ENCODE peak calls at places on chromosome 18, in four cellular contexts. D is HepG2, Y is HCT116, J is K562. V is an unnamed sample.

GRCh38 chr18:50203801-50204604 is 9.1 kb upstream of the MYO5B start:
- DNase-seq in J (peak; percentile 9), D (peak; percentile 46), Y (peak; percentile 49), V (no peak)

GRCh38 chr18:21735452-21736015 is 5.1 kb upstream of the MIB1 start:
- DNase-seq in D (peak; percentile 79), J (peak; percentile 58), Y (no peak), V (no peak)

GRCh38 chr18:55003695-55004094 is 44.4 kb upstream of the CCDC68 start:
- DNase-seq in Y (no peak), J (no peak), D (no peak), V (no peak)

GRCh38 chr18:58117685-58118403 is 73.8 kb downstream of the NEDD4L start:
- DNase-seq in Y (peak; percentile 34), J (peak; percentile 68), D (peak; percentile 69), V (peak; percentile 69)

GRCh38 chr18:51051105-51051712 is 21.2 kb downstream of the SMAD4 start:
- DNase-seq in D (peak; percentile 33), J (no peak), Y (peak; percentile 38), V (no peak)

GRCh38 chr18:57051586-57052044 is 95.3 kb upstream of the BOD1L2 start:
- DNase-seq in J (peak; percentile 40), Y (no peak), D (no peak), V (no peak)

GRCh38 chr18:60176271-60176670 is 196.3 kb downstream of the MC4R start:
- DNase-seq in D (no peak), J (no peak), Y (no peak), V (no peak)

GRCh38 chr18:40413160-40413559 is 1541.9 kb upstream of the PIK3C3 start:
- DNase-seq in D (peak; percentile 2), Y (no peak), J (no peak), V (no peak)

GRCh38 chr18:75212626-75213110 is 2.1 kb downstream of the TSHZ1 start:
- DNase-seq in D (peak; percentile 35), J (no peak), Y (no peak), V (no peak)

GRCh38 chr18:23131693-23132319 is 3.5 kb upstream of the CABLES1 start:
- DNase-seq in D (peak; percentile 75), J (peak; percentile 82), Y (peak; percentile 73), V (no peak)

GRCh38 chr18:13185675-13186198 is 32.8 kb upstream of the LDLRAD4 start:
- DNase-seq in D (no peak), Y (no peak), J (no peak), V (no peak)

GRCh38 chr18:57789759-57790158 is 13.4 kb downstream of the ATP8B1 start:
- DNase-seq in D (no peak), Y (no peak), J (no peak), V (no peak)

GRCh38 chr18:56459451-56459777 is 179.0 kb downstream of the TXNL1 start:
- DNase-seq in Y (no peak), J (no peak), D (no peak), V (no peak)

GRCh38 chr18:77086656-77087390 is 45.8 kb downstream of the MBP start:
- DNase-seq in J (no peak), D (no peak), Y (no peak), V (no peak)

GRCh38 chr18:1865869-1866268 is 705.4 kb downstream of the METTL4 start:
- DNase-seq in J (no peak), D (no peak), Y (no peak), V (no peak)
- TF ChIP-seq REST in J (no peak), D (no peak), Y (no peak), V (no peak)

GRCh38 chr18:62769216-62769615 is 53.9 kb downstream of the PHLPP1 start:
- DNase-seq in Y (no peak), J (no peak), D (no peak), V (no peak)

GRCh38 chr18:62767321-62767720 is 52.0 kb downstream of the PHLPP1 start:
- DNase-seq in J (no peak), D (no peak), Y (no peak), V (no peak)

GRCh38 chr18:62771494-62771893 is 56.2 kb downstream of the PHLPP1 start:
- DNase-seq in J (no peak), D (no peak), Y (no peak), V (no peak)

GRCh38 chr18:62766266-62766665 is 50.9 kb downstream of the PHLPP1 start:
- DNase-seq in Y (no peak), J (no peak), D (no peak), V (no peak)

DNA sequence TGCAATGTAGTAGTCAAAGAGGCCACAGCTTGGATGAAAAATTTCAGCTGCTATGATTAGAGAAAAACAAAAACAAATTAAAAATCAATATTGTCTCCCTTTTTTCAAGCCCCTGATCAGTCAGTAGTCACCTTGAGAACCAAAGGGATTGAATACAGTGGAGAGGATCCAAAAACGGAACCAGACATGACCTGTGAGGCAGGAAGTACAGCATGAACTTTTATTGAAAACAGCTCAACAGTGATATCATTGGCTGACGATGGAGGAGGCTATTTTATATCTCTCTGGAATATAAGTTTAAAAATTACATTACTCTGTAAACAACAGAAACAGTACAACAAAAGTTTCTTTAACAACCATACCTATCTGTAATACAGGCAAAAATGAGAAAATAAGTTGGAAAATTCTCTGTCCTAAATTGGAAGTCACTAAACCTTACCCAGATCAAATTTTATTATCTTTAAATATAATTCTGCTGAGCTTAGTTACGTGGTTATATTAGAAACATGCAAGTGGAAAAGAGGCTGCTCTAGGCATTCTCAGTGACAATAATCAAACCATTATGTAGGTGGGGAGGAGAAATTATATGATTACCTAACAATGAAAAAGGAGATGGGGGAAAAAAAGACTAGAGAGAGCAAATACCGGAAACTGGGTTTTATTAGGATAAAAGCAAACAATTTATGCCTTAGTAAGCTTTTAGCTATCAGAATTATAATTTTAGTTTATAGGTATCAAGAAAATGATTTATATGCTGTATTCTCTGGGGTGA is 53.0 kb downstream of the PHLPP1 start:
- DNase-seq in J (no peak), D (no peak), Y (no peak), V (no peak)
- TF ChIP-seq TCF7L2 in J (no peak), D (no peak), Y (no peak), V (no peak)

GRCh38 chr18:48009116-48009825 is 78.8 kb upstream of the SMAD2 start:
- DNase-seq in J (no peak), D (no peak), Y (no peak), V (no peak)
- TF ChIP-seq SIN3A in J (no peak), D (no peak), Y (no peak), V (no peak)

GRCh38 chr18:48589797-48590519 is 51.1 kb downstream of the CTIF start:
- DNase-seq in D (no peak), Y (no peak), J (no peak), V (no peak)
- TF ChIP-seq REST in D (no peak), Y (no peak), J (no peak), V (no peak)

GRCh38 chr18:46903406-46903805 is 13.9 kb downstream of the PIAS2 start:
- DNase-seq in D (no peak), J (no peak), Y (no peak), V (no peak)
- TF ChIP-seq TCF7L2 in D (no peak), J (no peak), Y (no peak), V (no peak)

GRCh38 chr18:30967701-30968100 is 74.8 kb downstream of the DSC3 start:
- DNase-seq in J (no peak), Y (no peak), D (no peak), V (no peak)

GRCh38 chr18:30969670-30970069 is 72.9 kb downstream of the DSC3 start:
- DNase-seq in D (no peak), J (no peak), Y (no peak), V (no peak)

GRCh38 chr18:30970201-30970816 is 72.2 kb downstream of the DSC3 start:
- DNase-seq in J (no peak), Y (peak; percentile 63), D (peak; percentile 31), V (no peak)

GRCh38 chr18:30971338-30971956 is 71.1 kb downstream of the DSC3 start:
- DNase-seq in D (peak; percentile 21), Y (peak; percentile 34), J (peak; percentile 17), V (no peak)
- TF ChIP-seq SIN3A in D (no peak), Y (no peak), J (no peak), V (no peak)

DNA sequence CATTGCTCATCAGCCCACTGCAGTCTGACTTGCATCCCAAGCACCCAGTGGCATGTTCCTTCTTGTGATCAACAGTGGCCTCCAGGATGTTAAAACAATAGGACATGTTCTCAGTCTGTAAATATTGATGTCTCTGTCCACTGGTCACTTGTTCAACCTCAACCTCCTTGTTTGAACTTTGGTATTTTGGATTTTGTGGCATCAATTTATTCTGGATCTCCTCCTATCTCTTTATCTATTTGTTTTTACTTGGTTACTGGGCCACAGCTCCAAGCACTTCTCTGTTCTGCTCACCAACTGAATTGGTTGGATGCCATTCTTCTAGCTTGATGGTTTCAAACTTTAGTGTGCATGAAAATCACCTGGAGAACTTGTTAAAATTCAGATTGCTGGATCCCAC is 1414.8 kb upstream of the CELF4 start:
- DNase-seq in D (no peak), Y (no peak), J (no peak), V (no peak)
- TF ChIP-seq REST in D (no peak), Y (no peak), J (no peak), V (no peak)

DNA sequence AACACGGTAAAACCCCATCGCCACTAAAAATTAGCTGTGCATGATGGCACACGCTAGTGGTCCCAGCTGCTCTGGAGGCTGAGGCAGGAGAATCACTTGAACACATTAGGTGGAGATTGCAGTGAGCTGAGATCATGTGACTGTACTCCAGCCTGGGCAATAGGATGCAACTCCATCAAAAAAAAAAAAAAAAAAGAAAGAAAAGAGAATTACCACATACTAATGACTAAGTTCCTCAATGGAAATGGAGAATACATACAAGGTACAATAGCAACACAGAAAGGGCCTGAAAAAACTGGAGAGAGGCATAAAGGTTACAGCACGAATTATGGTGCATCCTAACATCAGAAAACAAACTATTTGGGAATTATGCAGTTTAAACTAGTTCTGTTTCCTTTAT is 81.3 kb downstream of the CDH2 start:
- DNase-seq in Y (no peak), D (no peak), J (no peak), V (no peak)
- TF ChIP-seq TCF7L2 in Y (no peak), D (no peak), J (no peak), V (no peak)

DNA sequence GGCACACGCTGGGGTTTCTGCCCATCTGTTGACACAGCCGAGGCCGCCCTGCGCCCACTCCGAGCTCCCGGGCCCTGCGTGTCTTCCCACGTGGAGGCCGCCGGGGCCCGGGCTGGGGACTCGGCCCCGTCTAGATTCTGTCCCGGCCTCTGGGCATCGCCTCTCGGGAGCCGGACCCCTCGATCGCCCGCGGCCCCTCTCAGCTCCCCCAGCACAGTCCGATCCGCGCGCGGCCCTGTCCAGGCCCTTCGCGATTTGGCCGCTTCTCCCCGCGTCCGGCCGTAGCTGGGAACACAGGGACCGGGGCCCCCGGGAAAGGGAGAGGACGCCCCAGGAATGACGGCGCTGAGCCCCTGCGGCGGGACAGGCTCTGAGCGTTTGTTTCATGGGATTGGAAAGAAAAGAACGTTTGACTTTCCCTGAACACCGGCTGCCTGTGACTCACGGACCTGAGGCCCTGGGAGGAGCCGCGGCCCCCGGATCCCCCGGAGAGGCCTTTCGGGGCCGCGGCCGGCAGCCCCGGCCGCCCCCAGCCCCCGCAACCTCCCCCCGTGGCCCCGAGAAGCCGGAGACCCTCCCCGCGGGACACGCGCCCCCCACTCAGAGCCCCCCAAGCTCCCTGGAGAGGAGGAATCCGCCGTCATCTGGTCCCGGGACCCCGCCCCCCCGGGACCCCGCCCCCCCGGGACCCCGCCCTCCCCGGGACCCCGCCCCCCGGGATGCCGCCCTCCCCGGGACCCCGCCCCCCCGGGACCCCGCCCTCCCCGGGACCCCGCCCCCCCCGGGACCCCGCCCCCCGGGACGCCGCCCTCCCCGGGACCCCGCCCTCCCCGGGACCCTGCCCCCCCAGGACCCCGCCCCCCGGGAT is 62.7 kb upstream of the CTDP1 start:
- DNase-seq in J (peak; percentile 22), D (no peak), Y (no peak), V (no peak)
- TF ChIP-seq SIN3A in J (no peak), D (no peak), Y (no peak), V (no peak)